ENCODE peak calls at places on chromosomes 5 and 9, in nine cellular contexts. One of them, this sample, is unnamed.

GRCh38 chr9:95516736-95517558 is at the start of gene PTCH1:
- DNase-seq in upper lobe of left lung: no peak
- DNase-seq in H1: peak
- DNase-seq in right lobe of liver: no peak
- DNase-seq in IMR-90: peak
- DNase-seq in transverse colon: peak
- DNase-seq in GM12891: no peak
- DNase-seq in uterus: peak
- DNase-seq in ovary: peak
- DNase-seq in this sample: no peak

GRCh38 chr5:118596255-118596654 is 392.1 kb downstream of the DTWD2 start:
- DNase-seq in upper lobe of left lung: no peak
- DNase-seq in H1: no peak
- DNase-seq in right lobe of liver: no peak
- DNase-seq in IMR-90: no peak
- DNase-seq in transverse colon: no peak
- DNase-seq in GM12891: no peak
- DNase-seq in uterus: no peak
- DNase-seq in ovary: no peak
- DNase-seq in this sample: no peak

GRCh38 chr5:135462304-135462703 is 10.2 kb upstream of the TIFAB start:
- DNase-seq in upper lobe of left lung: peak
- DNase-seq in H1: peak
- DNase-seq in right lobe of liver: no peak
- DNase-seq in IMR-90: peak
- DNase-seq in transverse colon: peak
- DNase-seq in GM12891: peak
- DNase-seq in uterus: no peak
- DNase-seq in ovary: no peak
- DNase-seq in this sample: no peak

GRCh38 chr5:93154551-93154950 is 426.5 kb downstream of the NR2F1-AS1 start:
- DNase-seq in upper lobe of left lung: no peak
- DNase-seq in H1: no peak
- DNase-seq in right lobe of liver: no peak
- DNase-seq in IMR-90: peak
- DNase-seq in transverse colon: no peak
- DNase-seq in GM12891: no peak
- DNase-seq in uterus: no peak
- DNase-seq in ovary: no peak
- DNase-seq in this sample: no peak

GRCh38 chr5:1020461-1020961 is 11.9 kb downstream of the NKD2 start:
- DNase-seq in upper lobe of left lung: no peak
- DNase-seq in H1: no peak
- DNase-seq in right lobe of liver: peak
- DNase-seq in IMR-90: no peak
- DNase-seq in transverse colon: no peak
- DNase-seq in GM12891: no peak
- DNase-seq in uterus: no peak
- DNase-seq in ovary: no peak
- DNase-seq in this sample: peak

GRCh38 chr5:39353714-39354399 is 10.4 kb downstream of the C9 start:
- DNase-seq in upper lobe of left lung: no peak
- DNase-seq in H1: no peak
- DNase-seq in right lobe of liver: no peak
- DNase-seq in IMR-90: no peak
- DNase-seq in transverse colon: no peak
- DNase-seq in GM12891: no peak
- DNase-seq in uterus: no peak
- DNase-seq in ovary: no peak
- DNase-seq in this sample: no peak

GRCh38 chr9:94156549-94157407 is 72.5 kb downstream of the PTPDC1 start:
- DNase-seq in upper lobe of left lung: peak
- DNase-seq in H1: no peak
- DNase-seq in right lobe of liver: no peak
- DNase-seq in IMR-90: peak
- DNase-seq in transverse colon: peak
- DNase-seq in GM12891: no peak
- DNase-seq in uterus: peak
- DNase-seq in ovary: peak
- DNase-seq in this sample: peak

GRCh38 chr9:99819123-99819483 is 2.6 kb upstream of the NR4A3 start:
- DNase-seq in upper lobe of left lung: no peak
- DNase-seq in H1: no peak
- DNase-seq in right lobe of liver: no peak
- DNase-seq in IMR-90: no peak
- DNase-seq in transverse colon: no peak
- DNase-seq in GM12891: no peak
- DNase-seq in uterus: no peak
- DNase-seq in ovary: no peak
- DNase-seq in this sample: no peak

GRCh38 chr9:118990949-118991348 is 378.3 kb downstream of the BRINP1 start:
- DNase-seq in upper lobe of left lung: no peak
- DNase-seq in H1: no peak
- DNase-seq in right lobe of liver: no peak
- DNase-seq in IMR-90: no peak
- DNase-seq in transverse colon: no peak
- DNase-seq in GM12891: no peak
- DNase-seq in uterus: no peak
- DNase-seq in ovary: no peak
- DNase-seq in this sample: no peak
- TF ChIP-seq POLR2A in upper lobe of left lung: no peak
- TF ChIP-seq POLR2A in H1: no peak
- TF ChIP-seq POLR2A in right lobe of liver: no peak
- TF ChIP-seq POLR2A in IMR-90: no peak
- TF ChIP-seq POLR2A in transverse colon: no peak
- TF ChIP-seq POLR2A in GM12891: no peak
- TF ChIP-seq POLR2A in uterus: no peak
- TF ChIP-seq POLR2A in ovary: no peak
- TF ChIP-seq POLR2A in this sample: no peak

DNA sequence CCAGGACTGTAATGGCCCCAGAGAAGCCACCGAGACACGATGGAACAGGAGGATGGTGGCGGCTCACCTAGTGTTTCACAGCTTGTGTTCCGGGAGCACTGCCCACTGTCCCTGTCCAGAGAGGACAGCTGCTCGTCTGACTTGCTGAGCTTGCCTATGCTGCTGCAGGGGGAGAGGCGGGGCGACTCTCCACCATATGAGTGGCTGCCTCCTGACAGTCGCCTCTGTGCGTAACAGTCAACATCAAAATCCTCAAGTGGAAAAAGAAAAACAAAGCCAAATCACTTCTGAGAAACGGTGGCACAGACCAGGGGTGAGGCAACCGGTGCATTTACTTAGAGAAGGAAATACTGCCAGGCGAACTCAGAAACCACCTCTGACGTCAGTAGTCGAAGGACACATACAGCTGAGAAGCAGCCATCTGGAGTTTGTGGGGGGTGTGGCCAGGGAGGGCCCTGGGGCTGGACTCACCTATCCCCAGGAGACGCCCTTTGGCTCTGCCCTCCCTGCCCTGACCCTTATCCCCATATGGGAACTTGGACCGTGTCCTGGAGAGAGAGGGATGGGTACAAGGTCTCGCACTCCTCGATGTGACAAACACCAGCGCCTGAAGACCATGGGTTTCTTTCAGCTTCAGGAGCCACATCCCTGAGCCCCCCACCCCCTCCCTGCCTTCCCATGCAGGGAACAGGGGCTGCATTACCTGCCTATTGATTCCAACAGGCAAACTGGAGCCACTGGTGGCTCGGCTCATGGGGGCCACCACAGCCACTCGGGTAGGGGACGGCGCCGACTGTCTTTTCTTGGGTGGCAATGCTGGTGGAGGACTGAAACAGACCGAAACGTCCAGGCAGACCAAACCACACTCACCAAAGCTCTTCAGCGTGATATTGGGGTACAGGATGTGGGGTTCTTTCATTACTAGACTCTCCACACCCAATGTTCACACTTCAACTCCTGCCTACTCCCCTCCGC is 82.8 kb downstream of the PRRT1B start:
- DNase-seq in upper lobe of left lung: peak
- DNase-seq in H1: no peak
- DNase-seq in right lobe of liver: peak
- DNase-seq in IMR-90: peak
- DNase-seq in transverse colon: peak
- DNase-seq in GM12891: no peak
- DNase-seq in uterus: no peak
- DNase-seq in ovary: no peak
- DNase-seq in this sample: peak
- TF ChIP-seq POLR2A in upper lobe of left lung: peak
- TF ChIP-seq POLR2A in H1: no peak
- TF ChIP-seq POLR2A in right lobe of liver: peak
- TF ChIP-seq POLR2A in IMR-90: no peak
- TF ChIP-seq POLR2A in transverse colon: peak
- TF ChIP-seq POLR2A in GM12891: no peak
- TF ChIP-seq POLR2A in uterus: no peak
- TF ChIP-seq POLR2A in ovary: no peak
- TF ChIP-seq POLR2A in this sample: no peak

DNA sequence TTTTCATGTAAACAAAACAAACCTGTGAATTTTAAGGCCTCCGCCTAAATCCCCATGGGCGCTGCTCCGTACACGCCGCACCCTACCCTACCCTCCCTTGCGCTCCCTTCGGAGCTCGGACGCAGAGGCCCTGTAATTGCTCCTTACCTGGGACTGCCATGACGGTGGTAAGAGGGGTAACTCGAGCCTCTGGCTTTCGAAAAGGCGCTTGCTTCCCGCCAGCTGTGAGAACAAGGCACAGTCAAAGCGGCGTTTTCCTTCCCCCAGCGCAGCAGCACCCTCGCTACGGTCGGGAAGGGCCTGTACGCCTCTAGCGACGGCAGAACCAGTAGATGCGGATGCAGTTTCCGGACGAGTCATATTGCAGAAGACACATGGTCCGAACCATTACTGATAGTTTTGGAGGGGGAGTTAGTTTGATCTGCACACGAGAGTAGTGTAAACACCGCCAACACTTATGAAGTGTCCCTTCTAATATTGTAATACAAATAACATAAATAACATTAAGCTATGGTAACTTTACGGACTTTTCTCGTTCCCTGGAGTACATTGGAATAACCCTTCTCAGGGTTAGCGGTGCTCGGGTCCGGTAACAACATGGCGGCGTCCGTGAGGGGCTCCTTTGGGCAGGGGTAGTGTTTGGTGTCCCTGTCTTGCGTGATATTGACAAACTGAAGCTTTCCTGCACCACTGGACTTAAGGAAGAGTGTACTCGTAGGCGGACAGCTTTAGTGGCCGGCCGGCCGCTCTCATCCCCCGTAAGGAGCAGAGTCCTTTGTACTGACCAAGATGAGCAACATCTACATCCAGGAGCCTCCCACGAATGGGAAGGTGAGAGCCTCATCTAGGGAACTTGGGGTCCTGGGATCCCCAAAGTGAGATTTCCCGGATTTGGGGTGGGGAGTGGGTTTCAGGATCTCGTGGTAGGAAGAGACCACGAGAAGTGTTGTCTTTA is at the start of the genes CWC27 and SREK1IP1:
- DNase-seq in upper lobe of left lung: peak
- DNase-seq in H1: peak
- DNase-seq in right lobe of liver: peak
- DNase-seq in IMR-90: peak
- DNase-seq in transverse colon: peak
- DNase-seq in GM12891: peak
- DNase-seq in uterus: peak
- DNase-seq in ovary: peak
- DNase-seq in this sample: peak
- TF ChIP-seq POLR2A in upper lobe of left lung: peak
- TF ChIP-seq POLR2A in H1: peak
- TF ChIP-seq POLR2A in right lobe of liver: peak
- TF ChIP-seq POLR2A in IMR-90: peak
- TF ChIP-seq POLR2A in transverse colon: peak
- TF ChIP-seq POLR2A in GM12891: peak
- TF ChIP-seq POLR2A in uterus: peak
- TF ChIP-seq POLR2A in ovary: peak
- TF ChIP-seq POLR2A in this sample: peak

GRCh38 chr5:176537608-176538504 is 654 bp upstream of the RNF44 start:
- DNase-seq in upper lobe of left lung: peak
- DNase-seq in H1: peak
- DNase-seq in right lobe of liver: peak
- DNase-seq in IMR-90: peak
- DNase-seq in transverse colon: peak
- DNase-seq in GM12891: peak
- DNase-seq in uterus: peak
- DNase-seq in ovary: peak
- DNase-seq in this sample: peak

GRCh38 chr5:176535655-176536131 is 1.5 kb downstream of the RNF44 start:
- DNase-seq in upper lobe of left lung: no peak
- DNase-seq in H1: no peak
- DNase-seq in right lobe of liver: no peak
- DNase-seq in IMR-90: no peak
- DNase-seq in transverse colon: no peak
- DNase-seq in GM12891: no peak
- DNase-seq in uterus: no peak
- DNase-seq in ovary: no peak
- DNase-seq in this sample: peak

GRCh38 chr5:176536902-176537607 is at the start of gene RNF44:
- DNase-seq in upper lobe of left lung: peak
- DNase-seq in H1: peak
- DNase-seq in right lobe of liver: peak
- DNase-seq in IMR-90: peak
- DNase-seq in transverse colon: peak
- DNase-seq in GM12891: peak
- DNase-seq in uterus: peak
- DNase-seq in ovary: peak
- DNase-seq in this sample: peak

GRCh38 chr5:176535101-176535654 is 2.0 kb downstream of the RNF44 start:
- DNase-seq in upper lobe of left lung: peak
- DNase-seq in H1: no peak
- DNase-seq in right lobe of liver: no peak
- DNase-seq in IMR-90: peak
- DNase-seq in transverse colon: peak
- DNase-seq in GM12891: no peak
- DNase-seq in uterus: no peak
- DNase-seq in ovary: no peak
- DNase-seq in this sample: no peak

DNA sequence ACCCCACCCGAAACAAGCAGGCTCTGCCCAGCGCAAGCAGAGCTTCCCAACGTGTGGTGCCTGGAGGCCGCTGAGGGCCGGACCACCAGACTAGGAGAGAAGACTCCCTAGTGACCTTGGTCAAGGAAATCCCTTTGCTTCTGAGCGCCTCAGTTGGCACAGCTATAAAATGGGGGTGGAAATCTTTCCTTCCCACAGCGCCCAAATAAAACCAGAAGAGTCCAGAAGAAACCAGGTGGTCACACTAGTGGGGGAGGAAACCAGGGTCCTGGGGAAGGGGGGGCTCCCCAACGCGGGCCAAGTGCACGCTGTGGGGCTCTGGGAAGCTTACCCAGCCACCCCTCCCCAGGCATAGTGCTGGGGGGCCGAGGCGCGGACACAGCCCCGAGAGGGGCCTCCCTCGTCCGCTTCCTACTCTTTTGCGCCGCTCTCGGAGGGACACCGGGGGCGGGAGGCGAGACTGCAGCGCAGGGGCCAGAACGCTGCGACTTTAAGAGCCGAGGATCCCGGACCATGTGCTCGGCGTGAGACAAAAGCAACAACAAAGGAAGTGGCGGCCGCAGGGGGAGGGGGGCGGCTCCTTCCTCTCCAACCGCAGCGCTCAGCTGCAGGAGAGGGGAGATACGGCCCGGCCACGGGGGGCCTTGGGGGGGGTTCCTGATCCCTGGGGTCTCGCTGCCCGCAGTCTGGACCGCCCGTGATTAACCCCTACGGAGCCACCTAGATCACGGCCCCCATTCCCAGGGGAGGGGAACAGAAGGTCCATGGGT is 885 bp downstream of the RNF44 start:
- DNase-seq in upper lobe of left lung: peak
- DNase-seq in H1: peak
- DNase-seq in right lobe of liver: peak
- DNase-seq in IMR-90: peak
- DNase-seq in transverse colon: peak
- DNase-seq in GM12891: peak
- DNase-seq in uterus: peak
- DNase-seq in ovary: peak
- DNase-seq in this sample: peak
- TF ChIP-seq POLR2A in upper lobe of left lung: no peak
- TF ChIP-seq POLR2A in H1: no peak
- TF ChIP-seq POLR2A in right lobe of liver: no peak
- TF ChIP-seq POLR2A in IMR-90: no peak
- TF ChIP-seq POLR2A in transverse colon: no peak
- TF ChIP-seq POLR2A in GM12891: peak
- TF ChIP-seq POLR2A in uterus: no peak
- TF ChIP-seq POLR2A in ovary: no peak
- TF ChIP-seq POLR2A in this sample: no peak